ENCODE peak calls at places on chromosomes 16 and 17, in five cellular contexts. C is cardiac muscle cell, O is OCI-LY7, F is pancreas, G is esophagus muscularis mucosa. T is an unnamed sample.
A peak's percentile ranks its signal among the peaks of the same experiment; 100 is the strongest.

GRCh38 chr17:81285179-81285878 is 9.8 kb downstream of the SLC38A10 start:
- DNase-seq in C (no peak), O (no peak), F (no peak), G (peak; percentile 94), T (no peak)

GRCh38 chr17:77409282-77410161 is 268.8 kb downstream of the SEC14L1 start:
- DNase-seq in C (peak; percentile 77), O (peak; percentile 77), F (no peak), G (no peak), T (no peak)

GRCh38 chr17:78358538-78359215 is 1.2 kb downstream of the SOCS3 start:
- DNase-seq in C (peak; percentile 62), O (no peak), F (no peak), G (no peak), T (no peak)

GRCh38 chr16:853306-853705 is 52.8 kb upstream of the GNG13 start:
- DNase-seq in C (no peak), O (no peak), F (no peak), G (no peak), T (no peak)

GRCh38 chr17:35166526-35166925 is 18.9 kb downstream of the UNC45B start:
- DNase-seq in C (no peak), O (no peak), F (no peak), G (no peak), T (no peak)

GRCh38 chr17:68289936-68290267 is 1.0 kb downstream of the SLC16A6 start:
- DNase-seq in C (no peak), O (no peak), F (no peak), G (no peak), T (no peak)

GRCh38 chr17:60167095-60167741 is 17.4 kb downstream of the CA4 start:
- DNase-seq in C (no peak), O (no peak), F (no peak), G (no peak), T (no peak)

GRCh38 chr16:51326131-51326856 is 175.2 kb upstream of the SALL1 start:
- DNase-seq in C (no peak), O (no peak), F (no peak), G (no peak), T (no peak)

GRCh38 chr17:4074831-4075495 is 67.9 kb downstream of the ZZEF1 start:
- DNase-seq in C (peak; percentile 50), O (peak; percentile 62), F (no peak), G (no peak), T (no peak)

DNA sequence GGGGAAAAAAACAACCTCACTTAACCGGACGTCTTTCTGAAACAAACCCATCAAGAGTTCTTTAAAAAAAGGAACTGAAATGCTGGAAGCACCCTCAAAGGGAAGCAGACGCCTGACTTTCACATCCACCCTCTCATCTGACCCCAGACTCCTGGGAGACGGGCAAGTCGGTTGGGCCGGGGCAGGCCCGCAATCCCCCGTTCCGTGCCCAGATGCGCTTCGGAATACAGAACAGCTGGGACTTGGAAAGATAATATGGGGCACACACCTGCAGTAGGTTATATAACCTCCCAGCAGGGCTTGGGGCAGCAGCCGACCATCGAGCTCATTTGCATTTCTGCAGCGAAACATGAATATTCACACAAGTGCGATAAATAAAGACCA is 3.7 kb downstream of the ARHGAP27 start:
- DNase-seq in C (no peak), O (peak; percentile 60), F (no peak), G (no peak), T (no peak)
- TF ChIP-seq CTCF in C (no peak), O (no peak), F (no peak), G (no peak), T (no peak)

GRCh38 chr16:52727878-52728277 is 180.9 kb upstream of the TOX3 start:
- DNase-seq in C (no peak), O (no peak), F (no peak), G (no peak), T (no peak)

GRCh38 chr16:52725461-52725860 is 178.5 kb upstream of the TOX3 start:
- DNase-seq in C (no peak), O (no peak), F (no peak), G (no peak), T (no peak)

GRCh38 chr16:52729731-52730130 is 182.8 kb upstream of the TOX3 start:
- DNase-seq in C (no peak), O (no peak), F (no peak), G (no peak), T (no peak)

GRCh38 chr16:52731219-52731875 is 184.4 kb upstream of the TOX3 start:
- DNase-seq in C (no peak), O (no peak), F (no peak), G (no peak), T (no peak)
- TF ChIP-seq CTCF in C (no peak), O (no peak), F (no peak), G (no peak), T (no peak)

GRCh38 chr16:58684001-58684353 is 593 bp downstream of the SLC38A7 start:
- DNase-seq in C (no peak), O (no peak), F (no peak), G (no peak), T (no peak)

GRCh38 chr16:58684354-58685083 is at the start of gene SLC38A7:
- DNase-seq in C (peak; percentile 88), O (peak; percentile 80), F (peak; percentile 90), G (peak; percentile 98), T (peak; percentile 87)

GRCh38 chr16:58678269-58678668 is 6.3 kb downstream of the SLC38A7 start:
- DNase-seq in C (no peak), O (no peak), F (no peak), G (no peak), T (no peak)

GRCh38 chr16:58679763-58680162 is 4.8 kb downstream of the SLC38A7 start:
- DNase-seq in C (no peak), O (no peak), F (no peak), G (no peak), T (no peak)

DNA sequence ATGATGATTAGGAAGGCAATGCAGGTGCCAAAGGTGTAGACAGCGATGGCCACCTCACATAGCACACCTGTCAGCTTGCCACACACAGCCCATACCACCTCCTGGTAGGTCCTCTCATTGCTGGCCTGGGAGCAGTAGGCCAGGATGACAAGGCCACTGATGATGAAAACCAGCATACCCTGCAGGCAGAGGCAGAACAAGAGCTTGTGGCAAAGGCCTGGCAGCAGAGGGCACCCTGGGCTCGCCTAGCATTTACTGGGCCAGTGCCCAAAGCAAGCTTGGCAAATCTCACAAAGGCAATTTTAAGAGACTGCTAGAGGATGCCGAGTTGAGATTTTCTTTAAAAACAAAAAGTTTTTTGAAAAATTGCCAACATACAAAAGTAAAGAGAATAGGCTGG is 5.9 kb downstream of the SLC38A7 start:
- DNase-seq in C (no peak), O (peak; percentile 33), F (no peak), G (no peak), T (no peak)
- TF ChIP-seq CTCF in C (peak; percentile 12), O (peak; percentile 36), F (no peak), G (peak; percentile 65), T (no peak)

GRCh38 chr16:47162670-47163420 is 19.1 kb upstream of the NETO2 start:
- DNase-seq in C (no peak), O (no peak), F (no peak), G (no peak), T (no peak)
- TF ChIP-seq CTCF in C (peak; percentile 5), O (no peak), F (no peak), G (no peak), T (no peak)

GRCh38 chr17:83012873-83013778 is 66.3 kb upstream of the METRNL start:
- DNase-seq in C (no peak), O (no peak), F (no peak), G (peak; percentile 37), T (no peak)
- TF ChIP-seq CTCF in C (no peak), O (no peak), F (no peak), G (no peak), T (no peak)

GRCh38 chr16:13331918-13332317 is 430.5 kb downstream of the SHISA9 start:
- DNase-seq in C (no peak), O (no peak), F (no peak), G (no peak), T (no peak)
- TF ChIP-seq CTCF in C (no peak), O (peak; percentile 42), F (no peak), G (no peak), T (no peak)

GRCh38 chr16:31268891-31269290 is 9.1 kb downstream of the ITGAM start:
- DNase-seq in C (no peak), O (no peak), F (peak; percentile 15), G (no peak), T (peak; percentile 51)

GRCh38 chr16:31262084-31262483 is 2.3 kb downstream of the ITGAM start:
- DNase-seq in C (no peak), O (no peak), F (no peak), G (no peak), T (no peak)

GRCh38 chr16:31267332-31268032 is 7.7 kb downstream of the ITGAM start:
- DNase-seq in C (no peak), O (no peak), F (no peak), G (no peak), T (peak; percentile 25)

GRCh38 chr16:31268033-31268365 is 8.2 kb downstream of the ITGAM start:
- DNase-seq in C (no peak), O (no peak), F (no peak), G (no peak), T (peak; percentile 25)

DNA sequence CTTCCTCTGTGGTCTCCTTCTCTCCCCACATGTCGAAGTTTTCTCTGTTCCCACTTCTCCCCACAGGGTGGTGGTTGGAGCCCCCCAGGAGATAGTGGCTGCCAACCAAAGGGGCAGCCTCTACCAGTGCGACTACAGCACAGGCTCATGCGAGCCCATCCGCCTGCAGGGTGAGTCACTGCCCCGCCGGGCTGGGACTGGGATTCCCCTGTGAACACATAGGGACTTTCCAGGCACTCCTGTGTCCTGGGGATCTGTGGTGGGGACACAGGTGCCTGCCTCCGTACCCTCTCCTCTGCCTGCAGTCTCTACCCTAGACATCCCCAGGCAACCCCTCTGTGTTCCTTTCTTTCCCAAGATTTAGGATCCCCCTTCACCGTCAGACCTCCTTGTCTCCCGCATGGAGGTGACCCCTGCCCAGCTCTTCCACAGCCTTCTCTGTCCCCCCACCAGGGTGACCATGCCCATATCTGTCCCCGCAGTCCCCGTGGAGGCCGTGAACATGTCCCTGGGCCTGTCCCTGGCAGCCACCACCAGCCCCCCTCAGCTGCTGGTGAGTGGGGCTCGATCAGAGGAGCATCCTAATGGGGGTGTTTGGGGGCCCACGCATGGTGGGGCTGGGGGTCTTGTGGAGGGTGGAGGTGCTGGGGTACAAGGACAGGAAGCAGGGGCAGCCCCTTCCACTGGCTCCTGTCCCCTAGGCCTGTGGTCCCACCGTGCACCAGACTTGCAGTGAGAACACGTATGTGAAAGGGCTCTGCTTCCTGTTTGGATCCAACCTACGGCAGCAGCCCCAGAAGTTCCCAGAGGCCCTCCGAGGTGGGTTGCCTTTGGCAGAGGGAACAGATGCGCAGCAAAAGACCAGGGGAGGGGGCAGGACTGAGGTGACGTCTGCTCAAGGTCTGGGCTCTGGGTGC is 5.8 kb downstream of the ITGAM start:
- DNase-seq in C (no peak), O (no peak), F (peak; percentile 75), G (no peak), T (no peak)
- TF ChIP-seq CTCF in C (no peak), O (no peak), F (no peak), G (no peak), T (no peak)